ENCODE peak calls at places on chromosomes 7 and 10, in four cellular contexts. One of them, this sample, is unnamed.

GRCh38 chr7:37765872-37766525 is 82.4 kb upstream of the NME8 start:
- DNase-seq in NCI-H1105 treated with DMSO at 0.1 percent for 48 hours: no peak
- DNase-seq in HFFc6: no peak
- DNase-seq in activated T-helper 1 cell treated with Interleukin-2 at 50 U/mL for 16 hours: no peak
- DNase-seq in this sample: no peak

GRCh38 chr10:131180086-131180485 is 131.4 kb downstream of the TCERG1L start:
- DNase-seq in NCI-H1105 treated with DMSO at 0.1 percent for 48 hours: no peak
- DNase-seq in HFFc6: no peak
- DNase-seq in activated T-helper 1 cell treated with Interleukin-2 at 50 U/mL for 16 hours: no peak
- DNase-seq in this sample: no peak

GRCh38 chr7:33764752-33765451 is 140.4 kb upstream of the BMPER start:
- DNase-seq in NCI-H1105 treated with DMSO at 0.1 percent for 48 hours: no peak
- DNase-seq in HFFc6: peak; percentile 88
- DNase-seq in activated T-helper 1 cell treated with Interleukin-2 at 50 U/mL for 16 hours: no peak
- DNase-seq in this sample: no peak

GRCh38 chr10:58781873-58782488 is 269.3 kb downstream of the BICC1 start:
- DNase-seq in activated T-helper 1 cell treated with Interleukin-2 at 50 U/mL for 16 hours: no peak
- DNase-seq in HFFc6: peak; percentile 63
- DNase-seq in NCI-H1105 treated with DMSO at 0.1 percent for 48 hours: peak; percentile 36
- DNase-seq in this sample: no peak

GRCh38 chr10:106680061-106680460 is 484.4 kb downstream of the SORCS1 start:
- DNase-seq in NCI-H1105 treated with DMSO at 0.1 percent for 48 hours: no peak
- DNase-seq in HFFc6: no peak
- DNase-seq in activated T-helper 1 cell treated with Interleukin-2 at 50 U/mL for 16 hours: no peak
- DNase-seq in this sample: no peak

GRCh38 chr10:71840177-71840711 is 10.8 kb downstream of the PSAP start:
- DNase-seq in HFFc6: peak; percentile 98
- DNase-seq in activated T-helper 1 cell treated with Interleukin-2 at 50 U/mL for 16 hours: no peak
- DNase-seq in NCI-H1105 treated with DMSO at 0.1 percent for 48 hours: peak; percentile 71
- DNase-seq in this sample: peak; percentile 70

GRCh38 chr7:152504367-152504766 is 68.6 kb upstream of the KMT2C start:
- DNase-seq in activated T-helper 1 cell treated with Interleukin-2 at 50 U/mL for 16 hours: no peak
- DNase-seq in HFFc6: no peak
- DNase-seq in NCI-H1105 treated with DMSO at 0.1 percent for 48 hours: no peak
- DNase-seq in this sample: no peak

GRCh38 chr10:35127289-35127891 is 744 bp downstream of the CREM start:
- DNase-seq in NCI-H1105 treated with DMSO at 0.1 percent for 48 hours: peak; percentile 1
- DNase-seq in activated T-helper 1 cell treated with Interleukin-2 at 50 U/mL for 16 hours: peak; percentile 36
- DNase-seq in HFFc6: peak; percentile 55
- DNase-seq in this sample: peak; percentile 8

GRCh38 chr10:47243791-47244190 is 56.2 kb upstream of the GDF10 start:
- DNase-seq in activated T-helper 1 cell treated with Interleukin-2 at 50 U/mL for 16 hours: no peak
- DNase-seq in NCI-H1105 treated with DMSO at 0.1 percent for 48 hours: no peak
- DNase-seq in HFFc6: no peak
- DNase-seq in this sample: no peak

GRCh38 chr7:71752171-71752935 is 620.4 kb downstream of the GALNT17 start:
- DNase-seq in activated T-helper 1 cell treated with Interleukin-2 at 50 U/mL for 16 hours: peak; percentile 3
- DNase-seq in NCI-H1105 treated with DMSO at 0.1 percent for 48 hours: peak; percentile 18
- DNase-seq in HFFc6: no peak
- DNase-seq in this sample: no peak

GRCh38 chr10:132476146-132477065 is 61.2 kb upstream of the INPP5A start:
- DNase-seq in activated T-helper 1 cell treated with Interleukin-2 at 50 U/mL for 16 hours: no peak
- DNase-seq in HFFc6: no peak
- DNase-seq in NCI-H1105 treated with DMSO at 0.1 percent for 48 hours: no peak
- DNase-seq in this sample: no peak

GRCh38 chr7:46811529-46811928 is 770.4 kb downstream of the TNS3 start:
- DNase-seq in HFFc6: peak; percentile 86
- DNase-seq in NCI-H1105 treated with DMSO at 0.1 percent for 48 hours: no peak
- DNase-seq in activated T-helper 1 cell treated with Interleukin-2 at 50 U/mL for 16 hours: no peak
- DNase-seq in this sample: peak; percentile 72

This sample was measured in brain pericyte.